ENCODE peak calls at places on chromosomes 5 and 9, in six cellular contexts. R is breast epithelium, U is Caco-2, L is tibial artery, J is esophagus squamous epithelium, N is choroid plexus epithelial cell. W is an unnamed sample.

GRCh38 chr9:76296561-76297276 is 97.5 kb downstream of the RFK start:
- DNase-seq in U (no peak), R (no peak), L (no peak), J (no peak), N (no peak), W (no peak)

GRCh38 chr5:16568875-16569580 is 47.8 kb downstream of the RETREG1 start:
- DNase-seq in L (no peak), R (peak), U (no peak), N (peak), J (no peak), W (peak)

GRCh38 chr5:179304466-179304865 is 40.8 kb downstream of the ADAMTS2 start:
- DNase-seq in J (no peak), R (no peak), L (no peak), U (no peak), N (peak), W (no peak)

GRCh38 chr9:88534456-88535225 is at the start of gene NXNL2:
- DNase-seq in N (peak), U (peak), R (peak), L (peak), J (no peak), W (peak)

GRCh38 chr5:32110081-32110696 is 63.9 kb downstream of the GOLPH3 start:
- DNase-seq in N (no peak), L (no peak), R (no peak), J (no peak), U (no peak), W (no peak)

GRCh38 chr5:141641634-141642278 is 5.0 kb downstream of the RELL2 start:
- DNase-seq in R (no peak), L (no peak), J (no peak), U (peak), N (peak), W (peak)

GRCh38 chr5:1027631-1028441 is 19.2 kb downstream of the NKD2 start:
- DNase-seq in U (no peak), L (no peak), J (no peak), N (no peak), R (no peak), W (no peak)

GRCh38 chr5:9209846-9210547 is 335.9 kb downstream of the SEMA5A start:
- DNase-seq in R (no peak), L (no peak), U (no peak), N (no peak), J (no peak), W (no peak)

GRCh38 chr5:145752534-145752933 is 82.6 kb downstream of the PRELID2 start:
- DNase-seq in R (no peak), L (no peak), J (no peak), N (peak), U (no peak), W (no peak)

GRCh38 chr9:34035656-34036055 is 13.0 kb downstream of the UBAP2 start:
- DNase-seq in N (peak), J (no peak), R (no peak), U (peak), L (no peak), W (no peak)

GRCh38 chr5:55993628-55994501 is 898 bp downstream of the IL6ST start:
- DNase-seq in U (no peak), N (peak), J (no peak), R (no peak), L (no peak), W (no peak)

GRCh38 chr5:74552101-74552500 is 88.4 kb downstream of the ENC1 start:
- DNase-seq in U (no peak), L (no peak), N (no peak), J (no peak), R (no peak), W (no peak)

GRCh38 chr5:109585012-109585599 is 104.6 kb upstream of the MAN2A1 start:
- DNase-seq in R (no peak), U (no peak), L (no peak), J (no peak), N (no peak), W (no peak)

GRCh38 chr5:43042626-43043399 is 2.7 kb upstream of the ANXA2R start:
- DNase-seq in L (peak), R (no peak), U (peak), J (no peak), N (peak), W (peak)
- TF ChIP-seq CTCF in L (no peak), R (no peak), U (no peak), J (peak), N (peak), W (no peak)

DNA sequence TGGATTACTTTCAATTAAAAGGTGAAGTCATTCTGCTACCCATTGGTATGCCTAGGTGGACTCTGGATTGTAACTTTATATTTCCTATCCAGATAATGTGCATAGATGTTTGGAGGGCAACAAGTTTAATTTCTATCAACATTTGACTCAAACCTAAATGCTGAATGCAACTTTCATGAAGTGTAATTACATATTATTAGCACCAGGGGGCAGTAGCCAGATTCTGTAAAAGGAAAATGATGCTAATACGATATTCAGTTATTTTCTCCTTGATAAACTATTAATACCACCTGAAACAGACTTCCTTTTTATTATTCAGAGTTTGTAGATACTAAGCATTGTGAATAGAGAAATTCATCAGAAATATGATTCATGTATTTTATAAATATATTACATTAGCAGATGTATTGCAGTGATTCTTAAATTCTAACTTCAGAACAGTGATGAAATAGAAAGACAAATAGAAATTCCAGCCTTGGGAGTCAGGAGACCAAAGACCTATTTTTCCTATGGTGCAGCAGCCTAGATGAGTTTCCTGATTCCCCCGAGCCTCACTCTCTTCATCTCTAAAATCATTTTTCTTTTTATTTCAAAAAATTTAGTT is 148.1 kb downstream of the CAAP1 start:
- DNase-seq in R (no peak), J (no peak), N (peak), U (no peak), L (no peak), W (peak)
- TF ChIP-seq CTCF in R (peak), J (peak), N (peak), U (no peak), L (peak), W (peak)

GRCh38 chr9:90219548-90220118 is 423.0 kb downstream of the DIRAS2 start:
- DNase-seq in R (no peak), N (no peak), L (no peak), J (no peak), U (no peak), W (peak)
- TF ChIP-seq CTCF in R (peak), N (peak), L (peak), J (peak), U (no peak), W (peak)

DNA sequence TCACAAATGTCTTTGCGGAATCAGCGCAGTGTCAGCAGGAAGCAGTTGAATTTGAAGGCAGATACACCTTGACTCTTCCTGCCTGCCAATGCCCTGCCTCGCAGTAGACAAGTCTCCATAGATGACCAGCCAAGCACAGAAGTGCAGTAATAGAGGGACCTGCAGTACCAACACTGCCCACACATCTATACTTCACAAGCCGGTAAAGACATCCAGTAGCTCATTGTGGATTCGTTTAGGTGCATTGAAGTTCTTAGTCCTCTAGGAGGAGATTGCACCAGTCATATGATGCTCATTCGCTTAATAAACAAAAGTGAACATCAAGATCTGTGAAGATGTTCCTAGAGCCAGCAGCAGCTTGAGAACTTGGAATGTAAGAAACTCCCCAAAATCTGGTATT is 7.1 kb upstream of the IFNA2 start:
- DNase-seq in J (no peak), U (peak), L (no peak), R (no peak), N (peak), W (peak)
- TF ChIP-seq CTCF in J (no peak), U (peak), L (no peak), R (peak), N (peak), W (peak)

GRCh38 chr9:78236511-78236950 is 656 bp downstream of the CEP78 start:
- DNase-seq in J (no peak), R (no peak), N (peak), U (no peak), L (no peak), W (no peak)
- TF ChIP-seq CTCF in J (no peak), R (no peak), N (no peak), U (no peak), L (no peak), W (no peak)

GRCh38 chr5:65076251-65076869 is 307.6 kb downstream of the CWC27 start:
- DNase-seq in J (no peak), R (no peak), N (peak), U (peak), L (no peak), W (peak)
- TF ChIP-seq CTCF in J (no peak), R (no peak), N (peak), U (peak), L (no peak), W (peak)

GRCh38 chr9:912776-913175 is 63.7 kb upstream of the DMRT3 start:
- DNase-seq in N (no peak), R (no peak), L (no peak), J (no peak), U (no peak), W (no peak)

GRCh38 chr9:908806-909205 is 67.3 kb downstream of the DMRT1 start:
- DNase-seq in J (no peak), R (no peak), U (no peak), L (no peak), N (no peak), W (no peak)

GRCh38 chr9:911003-911402 is 65.5 kb upstream of the DMRT3 start:
- DNase-seq in U (peak), R (no peak), L (no peak), J (no peak), N (no peak), W (no peak)
- TF ChIP-seq CTCF in U (peak), R (no peak), L (no peak), J (no peak), N (no peak), W (no peak)

W was measured in Calu3.